ENCODE peak calls at places on chromosomes 3 and 15, in nine cellular contexts. A, N, B, S, Y, V, O, J and K are unnamed samples.

GRCh38 chr15:74793135-74794028 is 11.5 kb downstream of the CSK start:
- DNase-seq in A (no peak), N (no peak), B (peak; percentile 76), S (no peak), Y (no peak), V (no peak), O (peak; percentile 52), J (no peak), K (peak; percentile 86)

GRCh38 chr3:136960838-136961836 is 3.4 kb downstream of the IL20RB start:
- DNase-seq in A (no peak), N (no peak), B (no peak), S (peak; percentile 41), Y (no peak), V (no peak), O (no peak), J (no peak), K (no peak)

GRCh38 chr3:170751083-170751893 is 118.7 kb downstream of the RPL22L1 start:
- DNase-seq in A (no peak), N (no peak), B (no peak), S (peak; percentile 97), Y (no peak), V (no peak), O (peak; percentile 91), J (peak; percentile 83), K (no peak)

GRCh38 chr15:42919308-42919707 is 1.3 kb downstream of the TTBK2 start:
- DNase-seq in A (no peak), N (no peak), B (no peak), S (peak; percentile 16), Y (no peak), V (no peak), O (no peak), J (no peak), K (no peak)

GRCh38 chr15:70596354-70597055 is 166.9 kb downstream of the UACA start:
- DNase-seq in A (no peak), N (no peak), B (no peak), S (peak; percentile 96), Y (no peak), V (no peak), O (no peak), J (peak; percentile 20), K (peak; percentile 26)

GRCh38 chr3:120280026-120280425 is 5.0 kb downstream of the GPR156 start:
- DNase-seq in A (no peak), N (no peak), B (no peak), S (no peak), Y (no peak), V (no peak), O (no peak), J (no peak), K (no peak)

GRCh38 chr15:39444729-39445470 is 136.0 kb upstream of the THBS1 start:
- DNase-seq in A (no peak), N (no peak), B (no peak), S (no peak), Y (no peak), V (no peak), O (no peak), J (no peak), K (no peak)

GRCh38 chr3:153602801-153603200 is 440.8 kb downstream of the RAP2B start:
- DNase-seq in A (no peak), N (no peak), B (no peak), S (peak; percentile 34), Y (no peak), V (no peak), O (no peak), J (no peak), K (no peak)

GRCh38 chr3:146184616-146185015 is 23.6 kb upstream of the PLOD2 start:
- DNase-seq in A (no peak), N (no peak), B (no peak), S (peak; percentile 72), Y (no peak), V (no peak), O (no peak), J (no peak), K (no peak)

GRCh38 chr3:128378631-128379347 is 87.9 kb downstream of the DNAJB8 start:
- DNase-seq in A (no peak), N (no peak), B (no peak), S (peak; percentile 58), Y (no peak), V (no peak), O (no peak), J (no peak), K (no peak)

GRCh38 chr3:100496711-100497261 is 4.4 kb downstream of the TMEM45A start:
- DNase-seq in A (no peak), N (no peak), B (no peak), S (peak; percentile 35), Y (no peak), V (no peak), O (no peak), J (no peak), K (no peak)

GRCh38 chr3:37995652-37996641 is 5.4 kb downstream of the VILL start:
- DNase-seq in A (peak; percentile 55), N (no peak), B (no peak), S (no peak), Y (no peak), V (peak; percentile 5), O (no peak), J (no peak), K (peak; percentile 33)

GRCh38 chr3:120706950-120707349 is 24.9 kb upstream of the HGD start:
- DNase-seq in A (no peak), N (no peak), B (no peak), S (no peak), Y (no peak), V (no peak), O (no peak), J (no peak), K (no peak)

GRCh38 chr3:114510201-114510600 is 216.4 kb downstream of the TIGIT start:
- DNase-seq in A (no peak), N (no peak), B (no peak), S (no peak), Y (no peak), V (no peak), O (no peak), J (no peak), K (no peak)

GRCh38 chr3:101867521-101867920 is 18.2 kb downstream of the NFKBIZ start:
- DNase-seq in A (no peak), N (no peak), B (no peak), S (no peak), Y (no peak), V (no peak), O (no peak), J (no peak), K (no peak)

GRCh38 chr15:65055201-65055870 is 10.1 kb downstream of the SLC51B start:
- DNase-seq in A (no peak), N (peak; percentile 72), B (no peak), S (no peak), Y (no peak), V (no peak), O (no peak), J (no peak), K (no peak)

GRCh38 chr3:18772699-18773305 is 347.7 kb upstream of the SATB1 start:
- DNase-seq in A (peak; percentile 30), N (no peak), B (no peak), S (no peak), Y (no peak), V (no peak), O (no peak), J (no peak), K (no peak)

GRCh38 chr3:76024640-76025039 is 239.3 kb upstream of the ZNF717 start:
- DNase-seq in A (no peak), N (no peak), B (no peak), S (peak; percentile 33), Y (no peak), V (no peak), O (peak; percentile 10), J (no peak), K (no peak)
- TF ChIP-seq CTCF in A (peak; percentile 44), N (peak; percentile 41), B (no peak), S (peak; percentile 39), Y (peak; percentile 67), V (peak; percentile 29), O (peak; percentile 48), J (peak; percentile 28), K (no peak)

DNA sequence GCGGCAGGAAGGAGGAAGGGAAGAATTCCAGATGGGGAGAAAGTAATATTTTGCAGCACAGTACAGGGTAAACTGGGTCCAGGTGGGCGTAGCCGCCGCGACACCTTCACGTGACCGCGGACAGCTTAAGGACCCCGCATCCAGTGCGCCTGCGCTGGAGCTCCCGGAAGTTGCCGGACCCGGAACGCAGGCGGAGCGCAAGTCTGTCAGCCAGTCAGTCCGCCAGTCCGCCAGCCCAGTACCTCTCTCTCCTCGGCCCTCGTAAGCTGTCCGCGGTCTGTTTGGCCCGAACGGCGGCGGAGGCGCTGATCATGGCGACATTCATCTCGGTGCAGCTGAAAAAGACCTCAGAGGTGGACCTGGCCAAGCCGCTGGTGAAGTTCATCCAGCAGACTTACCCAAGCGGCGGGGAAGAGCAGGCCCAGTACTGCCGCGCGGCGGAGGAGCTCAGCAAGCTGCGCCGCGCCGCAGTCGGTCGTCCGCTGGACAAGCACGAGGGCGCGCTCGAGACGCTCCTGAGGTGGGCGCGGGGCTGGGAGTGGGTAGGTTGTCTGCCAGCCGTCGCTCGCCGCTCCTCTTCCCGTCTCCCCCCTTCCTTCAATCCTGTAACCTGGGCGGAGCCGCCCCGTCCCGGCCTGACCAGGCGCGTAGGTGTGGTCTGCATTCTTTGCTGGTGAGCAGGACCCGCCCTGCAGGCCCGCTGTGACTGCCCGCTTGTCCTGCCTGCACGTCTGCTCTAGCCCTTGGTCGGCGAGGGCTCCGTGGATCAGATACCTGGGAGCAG is at the start of gene PDCD6IP:
- DNase-seq in A (peak; percentile 90), N (peak; percentile 88), B (peak; percentile 85), S (peak; percentile 90), Y (peak; percentile 82), V (peak; percentile 91), O (peak; percentile 94), J (peak; percentile 71), K (peak; percentile 92)
- TF ChIP-seq CTCF in A (no peak), N (peak; percentile 29), B (peak; percentile 23), S (no peak), Y (peak; percentile 17), V (no peak), O (peak; percentile 31), J (no peak), K (peak; percentile 35)

DNA sequence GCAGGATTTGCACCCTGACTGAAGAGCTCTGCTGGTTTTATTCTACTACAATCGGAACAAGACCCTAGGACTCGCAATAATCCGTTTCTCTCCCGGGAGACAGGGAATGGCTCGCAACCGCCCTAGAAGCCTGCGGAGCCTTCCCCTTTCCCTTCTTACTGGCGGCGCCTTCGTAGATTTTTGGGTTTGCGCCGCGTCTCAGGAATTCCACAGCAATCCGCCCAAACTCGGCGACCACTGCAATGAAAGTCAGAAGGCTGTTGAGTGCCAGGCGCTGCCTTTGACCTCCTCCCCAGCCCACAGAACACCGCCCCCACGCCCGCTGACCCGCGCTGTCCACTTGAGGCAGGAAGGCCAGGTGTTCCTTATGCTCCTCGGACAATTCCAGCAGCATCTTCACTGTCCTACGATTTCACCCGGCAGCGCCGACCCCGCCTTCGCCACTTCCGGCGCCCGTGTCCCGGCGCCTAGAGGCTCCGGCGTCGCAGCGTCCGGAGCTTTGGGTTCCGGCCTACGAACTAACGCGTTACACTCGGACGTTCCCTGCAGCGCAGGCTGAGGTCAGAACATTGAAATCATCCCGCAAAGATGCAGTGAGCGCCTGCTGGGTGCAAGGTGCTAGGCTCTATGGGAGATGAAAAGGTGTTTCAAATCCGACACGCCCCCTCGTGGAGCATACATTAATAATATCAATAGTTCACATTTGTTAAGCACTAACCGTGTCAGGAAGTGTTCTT is at the start of gene COMMD2:
- DNase-seq in A (peak; percentile 75), N (peak; percentile 80), B (peak; percentile 67), S (peak; percentile 84), Y (peak; percentile 62), V (peak; percentile 72), O (peak; percentile 91), J (peak; percentile 83), K (peak; percentile 89)
- TF ChIP-seq CTCF in A (peak; percentile 57), N (peak; percentile 51), B (peak; percentile 68), S (peak; percentile 14), Y (peak; percentile 56), V (no peak), O (peak; percentile 47), J (peak; percentile 60), K (peak; percentile 50)

GRCh38 chr3:54339608-54340007 is 217.3 kb downstream of the CACNA2D3 start:
- DNase-seq in A (no peak), N (no peak), B (no peak), S (no peak), Y (no peak), V (no peak), O (no peak), J (no peak), K (no peak)
- TF ChIP-seq CTCF in A (no peak), N (no peak), B (no peak), S (no peak), Y (no peak), V (no peak), O (no peak), J (no peak), K (no peak)